ENCODE peak calls at places on chromosomes 5 and 9, in seven cellular contexts. C is IMR-90, O is neuronal stem cell, A is H9, Y is trophoblast cell, L is H1, M is mesenchymal stem cell. U is an unnamed sample.

GRCh38 chr9:131112374-131113159 is 12.8 kb upstream of the NUP214 start:
- DNase-seq in M (no peak), C (no peak), L (no peak), A (no peak), Y (no peak), O (no peak), U (no peak)

GRCh38 chr5:139275536-139276297 is 17.8 kb upstream of the MATR3 start:
- DNase-seq in Y (no peak), A (no peak), C (no peak), L (no peak), M (no peak), O (no peak), U (no peak)

GRCh38 chr5:9207820-9208418 is 338.0 kb downstream of the SEMA5A start:
- DNase-seq in M (peak), A (no peak), C (peak), L (no peak), Y (peak), O (no peak), U (peak)

GRCh38 chr9:74078647-74079046 is 418.5 kb upstream of the RORB start:
- DNase-seq in Y (peak), C (no peak), A (no peak), O (no peak), M (peak), L (no peak), U (peak)

GRCh38 chr9:96853711-96854072 is 622 bp downstream of the ZNF782 start:
- DNase-seq in M (peak), O (no peak), Y (no peak), L (no peak), C (peak), A (no peak), U (peak)

GRCh38 chr9:5626727-5627634 is 1.9 kb upstream of the RIC1 start:
- DNase-seq in Y (peak), C (peak), A (no peak), M (peak), L (no peak), O (no peak), U (peak)

GRCh38 chr9:123453904-123454321 is 97.9 kb downstream of the CRB2 start:
- DNase-seq in O (no peak), M (no peak), A (no peak), L (no peak), C (no peak), Y (no peak), U (no peak)

GRCh38 chr5:173472164-173472563 is 143.9 kb upstream of the STC2 start:
- DNase-seq in Y (peak), O (no peak), L (no peak), C (peak), A (no peak), M (peak), U (no peak)

GRCh38 chr5:82374637-82375036 is 96.5 kb upstream of the RPS23 start:
- DNase-seq in L (no peak), A (no peak), O (no peak), Y (no peak), C (no peak), M (no peak), U (no peak)

GRCh38 chr9:128684325-128685021 is 4.5 kb upstream of the SET start:
- DNase-seq in O (peak), A (peak), M (peak), Y (peak), L (no peak), C (peak), U (peak)

GRCh38 chr9:19162956-19163355 is 35.7 kb upstream of the PLIN2 start:
- DNase-seq in C (no peak), L (no peak), M (peak), Y (peak), A (no peak), O (no peak), U (no peak)

GRCh38 chr5:143506881-143507552 is 103.5 kb upstream of the NR3C1 start:
- DNase-seq in L (no peak), C (peak), A (no peak), M (peak), Y (peak), O (no peak), U (no peak)

GRCh38 chr5:159905496-159905895 is 10.8 kb upstream of the ADRA1B start:
- DNase-seq in L (no peak), O (no peak), Y (no peak), M (peak), C (peak), A (no peak), U (no peak)

GRCh38 chr9:136697146-136697820 is 10.0 kb upstream of the AGPAT2 start:
- DNase-seq in M (no peak), A (no peak), Y (no peak), C (no peak), L (no peak), O (no peak), U (no peak)

GRCh38 chr5:179302499-179303185 is 42.6 kb downstream of the ADAMTS2 start:
- DNase-seq in O (no peak), L (no peak), Y (no peak), A (no peak), M (no peak), C (no peak), U (no peak)

GRCh38 chr5:154508114-154508513 is 30.1 kb upstream of the HAND1 start:
- DNase-seq in L (no peak), C (no peak), Y (no peak), M (no peak), O (no peak), A (no peak), U (no peak)

GRCh38 chr5:154465169-154465568 is 12.9 kb downstream of the HAND1 start:
- DNase-seq in A (no peak), C (peak), Y (peak), M (peak), O (no peak), L (no peak), U (no peak)

GRCh38 chr9:130379649-130379970 is 65.2 kb upstream of the ASS1 start:
- DNase-seq in O (no peak), A (no peak), L (no peak), M (no peak), C (no peak), Y (no peak), U (no peak)

GRCh38 chr5:115588640-115589039 is 13.6 kb downstream of the TICAM2 start:
- DNase-seq in C (no peak), O (no peak), M (no peak), Y (no peak), L (no peak), A (no peak), U (no peak)

GRCh38 chr5:52693279-52693678 is 94.4 kb upstream of the ITGA1 start:
- DNase-seq in C (peak), A (peak), L (no peak), O (no peak), Y (peak), M (peak), U (peak)

GRCh38 chr9:33429256-33430080 is 17.9 kb downstream of the AQP3 start:
- DNase-seq in Y (peak), M (no peak), L (no peak), C (no peak), A (no peak), O (no peak), U (no peak)

GRCh38 chr5:136814621-136815378 is 449.5 kb upstream of the TRPC7 start:
- DNase-seq in C (peak), Y (no peak), L (no peak), M (peak), A (no peak), O (no peak), U (no peak)

GRCh38 chr9:72661401-72662135 is 140.2 kb downstream of the TMC1 start:
- DNase-seq in L (no peak), A (no peak), Y (no peak), O (no peak), C (peak), M (no peak), U (no peak)

GRCh38 chr9:84808416-84808815 is 138.9 kb downstream of the NTRK2 start:
- DNase-seq in M (no peak), C (no peak), O (no peak), Y (no peak), A (no peak), L (no peak), U (no peak)

GRCh38 chr5:59769041-59769360 is 124.5 kb downstream of the PDE4D start:
- DNase-seq in L (no peak), C (no peak), Y (no peak), M (no peak), O (no peak), A (no peak), U (no peak)

GRCh38 chr9:86794356-86795046 is 152.8 kb downstream of the GAS1 start:
- DNase-seq in O (no peak), A (no peak), Y (no peak), M (peak), C (peak), L (no peak), U (no peak)

GRCh38 chr5:78504726-78505431 is 143.7 kb downstream of the LHFPL2 start:
- DNase-seq in M (peak), Y (peak), C (peak), L (no peak), A (no peak), O (no peak), U (peak)
- H3K23ac ChIP-seq in M (no peak), Y (no peak), C (no peak), L (no peak), A (no peak), O (peak), U (no peak)

DNA sequence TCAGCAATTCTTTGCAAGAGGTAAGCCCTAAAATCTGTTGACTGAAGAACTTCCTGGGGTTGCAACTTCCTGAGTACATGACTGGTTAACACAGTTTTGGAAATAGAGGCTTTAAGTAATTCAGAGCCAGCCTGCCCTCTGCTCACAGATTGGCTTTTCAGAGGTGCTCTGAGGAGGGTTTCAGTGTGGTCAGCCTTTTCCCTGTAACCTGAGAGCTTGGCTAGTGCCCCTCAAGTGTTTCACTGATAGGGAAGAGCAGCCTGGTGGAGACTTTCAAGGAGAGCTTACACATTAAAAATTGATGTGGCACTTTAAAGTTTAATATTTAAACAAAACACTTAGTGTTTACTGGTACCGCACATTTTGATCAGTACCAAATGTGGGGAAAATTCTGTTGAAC is 56.7 kb upstream of the FOXB2 start:
- DNase-seq in C (no peak), A (no peak), L (no peak), Y (no peak), M (no peak), O (no peak), U (peak)
- H3K23ac ChIP-seq in C (no peak), A (no peak), L (no peak), Y (no peak), M (no peak), O (no peak), U (no peak)

GRCh38 chr5:61429906-61430305 is 97.8 kb downstream of the ZSWIM6 start:
- DNase-seq in M (no peak), A (no peak), C (no peak), O (no peak), Y (no peak), L (no peak), U (no peak)
- H3K23ac ChIP-seq in M (no peak), A (no peak), C (peak), O (no peak), Y (no peak), L (no peak), U (no peak)

GRCh38 chr9:124778575-124779367 is 1.8 kb downstream of the OLFML2A start:
- DNase-seq in A (no peak), Y (no peak), M (no peak), L (no peak), C (no peak), O (no peak), U (no peak)

GRCh38 chr9:124779368-124780059 is 2.6 kb downstream of the OLFML2A start:
- DNase-seq in C (peak), L (no peak), M (peak), Y (no peak), O (no peak), A (peak), U (peak)

GRCh38 chr9:124774131-124774978 is 2.6 kb upstream of the OLFML2A start:
- DNase-seq in L (peak), A (peak), Y (peak), O (peak), C (peak), M (peak), U (peak)

GRCh38 chr9:124776613-124776951 is 351 bp upstream of the OLFML2A start:
- DNase-seq in A (no peak), C (no peak), M (no peak), L (no peak), O (no peak), Y (no peak), U (no peak)

DNA sequence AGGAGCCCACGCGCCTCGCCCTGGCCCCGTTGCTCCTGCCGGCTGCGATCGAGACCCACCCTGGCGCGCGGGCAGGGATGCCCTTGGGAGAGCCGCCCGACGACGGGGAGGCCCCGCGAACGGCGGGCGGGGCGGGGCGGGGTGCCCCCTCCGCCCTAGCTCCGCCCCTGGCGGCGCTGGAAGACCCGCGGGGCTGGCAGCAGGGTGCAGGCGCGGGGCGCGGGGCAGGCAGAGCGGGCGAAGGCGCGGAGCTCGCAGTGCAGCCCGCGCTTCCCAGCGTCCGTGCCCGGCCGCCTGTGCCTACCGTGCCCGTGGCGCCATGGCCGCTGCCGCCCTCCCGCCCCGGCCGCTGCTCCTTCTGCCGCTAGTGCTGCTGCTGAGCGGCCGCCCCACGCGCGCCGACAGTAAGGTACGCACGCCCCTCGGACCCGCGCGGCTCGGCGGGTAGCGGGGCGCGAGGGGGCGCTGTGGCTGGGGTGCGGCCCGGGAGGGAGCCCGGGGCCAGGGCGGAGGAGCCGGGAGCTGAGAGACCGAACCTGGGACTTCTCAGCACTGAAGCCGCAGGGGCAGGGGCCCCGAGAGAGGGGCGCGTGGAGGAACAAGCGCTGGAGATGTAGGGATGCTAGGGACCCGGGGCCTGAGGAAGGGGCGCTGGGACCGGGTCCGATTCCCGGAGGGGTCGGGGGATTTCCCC is at the start of gene OLFML2A:
- DNase-seq in C (no peak), Y (no peak), M (no peak), O (no peak), A (no peak), L (no peak), U (no peak)
- H3K23ac ChIP-seq in C (peak), Y (no peak), M (peak), O (peak), A (no peak), L (no peak), U (no peak)

GRCh38 chr9:133352635-133353340 is 3.5 kb downstream of the SURF1 start:
- DNase-seq in C (no peak), A (no peak), Y (no peak), M (no peak), O (no peak), L (no peak), U (no peak)

GRCh38 chr9:133355881-133356357 is 368 bp downstream of the SURF1 start:
- DNase-seq in L (no peak), C (no peak), Y (peak), O (no peak), M (peak), A (no peak), U (peak)

GRCh38 chr9:133353548-133353947 is 2.7 kb downstream of the SURF1 start:
- DNase-seq in L (no peak), M (no peak), A (no peak), O (no peak), C (no peak), Y (no peak), U (no peak)

GRCh38 chr9:133356391-133357091 is at the start of the genes SURF1 and SURF2:
- DNase-seq in C (peak), A (peak), M (peak), Y (peak), O (peak), L (no peak), U (peak)

GRCh38 chr9:133354766-133355165 is 1.5 kb downstream of the SURF1 start:
- DNase-seq in Y (no peak), A (no peak), C (no peak), L (no peak), M (no peak), O (no peak), U (no peak)
- H3K23ac ChIP-seq in Y (no peak), A (no peak), C (no peak), L (no peak), M (no peak), O (peak), U (no peak)

GRCh38 chr5:132237141-132237540 is 9.5 kb upstream of the P4HA2 start:
- DNase-seq in A (peak), Y (no peak), O (no peak), L (no peak), M (peak), C (peak), U (peak)
- H3K23ac ChIP-seq in A (no peak), Y (no peak), O (no peak), L (no peak), M (no peak), C (no peak), U (no peak)

GRCh38 chr5:80483636-80484232 is 4.2 kb upstream of the FAM151B start:
- DNase-seq in A (no peak), M (no peak), O (no peak), C (no peak), Y (no peak), L (no peak), U (no peak)

GRCh38 chr5:80474929-80475328 is 13.0 kb upstream of the FAM151B start:
- DNase-seq in M (peak), C (peak), O (no peak), L (no peak), Y (no peak), A (no peak), U (no peak)

GRCh38 chr5:80479713-80480112 is 8.2 kb upstream of the FAM151B start:
- DNase-seq in C (no peak), A (no peak), Y (no peak), M (no peak), O (no peak), L (peak), U (no peak)

GRCh38 chr5:80481019-80481893 is 6.6 kb upstream of the FAM151B start:
- DNase-seq in Y (peak), O (no peak), M (peak), L (peak), C (peak), A (peak), U (peak)

DNA sequence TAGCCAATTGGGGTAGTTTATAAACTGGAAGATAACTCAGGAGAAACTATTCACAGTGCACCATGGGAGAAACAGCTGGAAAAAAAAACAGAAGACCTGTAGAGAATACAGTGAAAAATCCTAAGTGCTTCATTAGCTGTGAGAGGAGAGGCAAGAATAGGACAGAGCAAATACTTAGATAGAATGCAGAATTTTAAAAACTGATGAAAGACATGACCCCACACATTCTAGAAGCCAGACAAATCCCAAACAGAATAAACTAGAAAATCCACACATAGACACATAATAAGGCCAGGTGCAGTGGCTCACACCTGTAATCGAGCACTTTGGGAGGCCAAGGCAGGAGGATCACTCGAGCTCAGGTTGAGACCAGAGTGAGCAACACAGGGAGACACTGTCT is 7.5 kb upstream of the FAM151B start:
- DNase-seq in M (no peak), Y (no peak), A (no peak), O (no peak), L (no peak), C (no peak), U (no peak)
- H3K23ac ChIP-seq in M (no peak), Y (no peak), A (no peak), O (no peak), L (no peak), C (no peak), U (no peak)

GRCh38 chr9:91346644-91347043 is 15.1 kb downstream of the AUH start:
- DNase-seq in A (no peak), L (no peak), Y (no peak), M (peak), C (peak), O (no peak), U (no peak)

GRCh38 chr9:91348191-91348790 is 13.4 kb downstream of the AUH start:
- DNase-seq in M (no peak), A (no peak), C (no peak), L (no peak), Y (no peak), O (no peak), U (no peak)

GRCh38 chr9:91345978-91346377 is 15.7 kb downstream of the AUH start:
- DNase-seq in A (no peak), M (no peak), L (no peak), Y (no peak), O (no peak), C (no peak), U (no peak)

GRCh38 chr9:91347370-91347769 is 14.3 kb downstream of the AUH start:
- DNase-seq in O (no peak), A (no peak), L (no peak), M (no peak), Y (no peak), C (no peak), U (no peak)

GRCh38 chr9:91349115-91349555 is 12.6 kb downstream of the AUH start:
- DNase-seq in C (no peak), O (no peak), M (no peak), A (no peak), L (no peak), Y (no peak), U (no peak)
- H3K23ac ChIP-seq in C (no peak), O (no peak), M (no peak), A (no peak), L (no peak), Y (no peak), U (no peak)